ENCODE peak calls at places on chromosomes 11 and 22, in nine cellular contexts. U is choroid plexus epithelial cell, E is OCI-LY7, F is stomach, V is coronary artery, K is cardiac muscle cell, B is heart left ventricle, O is fibroblast of mammary gland, W is cardiac fibroblast. Q is an unnamed sample.

GRCh38 chr11:1570001-1570453 is 2.0 kb downstream of the DUSP8 start:
- DNase-seq in U (no peak), E (no peak), F (no peak), V (peak; percentile 74), K (no peak), B (no peak), O (no peak), W (no peak), Q (no peak)

GRCh38 chr11:74468058-74468457 is 709 bp upstream of the KCNE3 start:
- DNase-seq in U (no peak), E (no peak), F (no peak), V (no peak), K (no peak), B (no peak), O (no peak), W (no peak), Q (no peak)

GRCh38 chr11:93895106-93895862 is 44.9 kb upstream of the VSTM5 start:
- DNase-seq in U (peak; percentile 89), E (peak; percentile 35), F (no peak), V (no peak), K (peak; percentile 56), B (no peak), O (peak; percentile 76), W (peak; percentile 76), Q (peak; percentile 91)

GRCh38 chr11:9494316-9494715 is 33.5 kb downstream of the ZNF143 start:
- DNase-seq in U (no peak), E (no peak), F (no peak), V (no peak), K (no peak), B (no peak), O (no peak), W (no peak), Q (no peak)

GRCh38 chr11:83975984-83976383 is 689.8 kb upstream of the CCDC90B start:
- DNase-seq in U (no peak), E (no peak), F (no peak), V (no peak), K (no peak), B (no peak), O (no peak), W (no peak), Q (no peak)

GRCh38 chr11:11691296-11692141 is 69.7 kb upstream of the GALNT18 start:
- DNase-seq in U (no peak), E (no peak), F (no peak), V (no peak), K (no peak), B (no peak), O (no peak), W (no peak), Q (no peak)

GRCh38 chr11:1375955-1376258 is 13.8 kb upstream of the BRSK2 start:
- DNase-seq in U (no peak), E (no peak), F (no peak), V (no peak), K (no peak), B (no peak), O (no peak), W (no peak), Q (no peak)

GRCh38 chr11:117201906-117202305 is 2.7 kb downstream of the TAGLN start:
- DNase-seq in U (no peak), E (no peak), F (no peak), V (no peak), K (no peak), B (no peak), O (peak; percentile 43), W (peak; percentile 59), Q (no peak)

GRCh38 chr22:43840431-43840830 is 21.9 kb downstream of the SULT4A1 start:
- DNase-seq in U (no peak), E (no peak), F (no peak), V (no peak), K (no peak), B (no peak), O (no peak), W (no peak), Q (no peak)

GRCh38 chr22:46003271-46004091 is 26.5 kb upstream of the WNT7B start:
- DNase-seq in U (no peak), E (no peak), F (no peak), V (no peak), K (no peak), B (peak; percentile 24), O (peak; percentile 35), W (no peak), Q (no peak)

GRCh38 chr22:41300661-41301060 is 664 bp upstream of the ZC3H7B start:
- DNase-seq in U (no peak), E (no peak), F (no peak), V (no peak), K (no peak), B (no peak), O (no peak), W (no peak), Q (peak; percentile 44)

GRCh38 chr11:1153951-1154487 is 3.7 kb upstream of the MUC5AC start:
- DNase-seq in U (peak; percentile 89), E (no peak), F (peak; percentile 84), V (peak; percentile 74), K (no peak), B (peak; percentile 17), O (peak; percentile 96), W (peak; percentile 93), Q (no peak)

GRCh38 chr11:118607401-118608267 is at the start of gene PHLDB1:
- DNase-seq in U (peak; percentile 70), E (peak; percentile 18), F (peak; percentile 46), V (peak; percentile 92), K (peak; percentile 49), B (peak; percentile 83), O (peak; percentile 80), W (peak; percentile 85), Q (no peak)

GRCh38 chr11:57223601-57224000 is 13.4 kb downstream of the APLNR start:
- DNase-seq in U (no peak), E (no peak), F (no peak), V (no peak), K (no peak), B (no peak), O (peak; percentile 31), W (no peak), Q (no peak)

GRCh38 chr11:120240866-120241265 is 926 bp downstream of the POU2F3 start:
- DNase-seq in U (no peak), E (no peak), F (no peak), V (no peak), K (no peak), B (no peak), O (no peak), W (no peak), Q (no peak)

GRCh38 chr22:47474895-47475294 is 712.4 kb downstream of the TBC1D22A start:
- DNase-seq in U (no peak), E (no peak), F (no peak), V (no peak), K (no peak), B (no peak), O (no peak), W (no peak), Q (no peak)

GRCh38 chr22:49566141-49566541 is 261.5 kb downstream of the BRD1 start:
- DNase-seq in U (no peak), E (no peak), F (no peak), V (peak; percentile 70), K (no peak), B (no peak), O (no peak), W (no peak), Q (no peak)

GRCh38 chr11:31863170-31863929 is 52.2 kb upstream of the PAX6 start:
- DNase-seq in U (no peak), E (no peak), F (no peak), V (no peak), K (no peak), B (no peak), O (no peak), W (no peak), Q (no peak)

GRCh38 chr11:61697764-61698163 is 17.6 kb downstream of the DAGLA start:
- DNase-seq in U (no peak), E (no peak), F (no peak), V (no peak), K (no peak), B (no peak), O (no peak), W (no peak), Q (no peak)
- H3K4me3 ChIP-seq in U (no peak overlapping the region), E (no peak overlapping the region), F (no peak overlapping the region), V (no peak overlapping the region), K (no peak overlapping the region), B (no peak overlapping the region), O (no peak overlapping the region), W (no peak overlapping the region), Q (no peak overlapping the region)

GRCh38 chr22:31286360-31287255 is 5.7 kb downstream of the PIK3IP1 start:
- DNase-seq in U (peak; percentile 79), E (peak; percentile 57), F (no peak), V (no peak), K (peak; percentile 20), B (no peak), O (no peak), W (no peak), Q (no peak)
- H3K4me3 ChIP-seq in U (no peak overlapping the region), E (peak overlapping the region; percentile 15), F (no peak overlapping the region), V (no peak overlapping the region), K (no peak overlapping the region), B (no peak overlapping the region), O (no peak overlapping the region), W (no peak overlapping the region), Q (no peak overlapping the region)

DNA sequence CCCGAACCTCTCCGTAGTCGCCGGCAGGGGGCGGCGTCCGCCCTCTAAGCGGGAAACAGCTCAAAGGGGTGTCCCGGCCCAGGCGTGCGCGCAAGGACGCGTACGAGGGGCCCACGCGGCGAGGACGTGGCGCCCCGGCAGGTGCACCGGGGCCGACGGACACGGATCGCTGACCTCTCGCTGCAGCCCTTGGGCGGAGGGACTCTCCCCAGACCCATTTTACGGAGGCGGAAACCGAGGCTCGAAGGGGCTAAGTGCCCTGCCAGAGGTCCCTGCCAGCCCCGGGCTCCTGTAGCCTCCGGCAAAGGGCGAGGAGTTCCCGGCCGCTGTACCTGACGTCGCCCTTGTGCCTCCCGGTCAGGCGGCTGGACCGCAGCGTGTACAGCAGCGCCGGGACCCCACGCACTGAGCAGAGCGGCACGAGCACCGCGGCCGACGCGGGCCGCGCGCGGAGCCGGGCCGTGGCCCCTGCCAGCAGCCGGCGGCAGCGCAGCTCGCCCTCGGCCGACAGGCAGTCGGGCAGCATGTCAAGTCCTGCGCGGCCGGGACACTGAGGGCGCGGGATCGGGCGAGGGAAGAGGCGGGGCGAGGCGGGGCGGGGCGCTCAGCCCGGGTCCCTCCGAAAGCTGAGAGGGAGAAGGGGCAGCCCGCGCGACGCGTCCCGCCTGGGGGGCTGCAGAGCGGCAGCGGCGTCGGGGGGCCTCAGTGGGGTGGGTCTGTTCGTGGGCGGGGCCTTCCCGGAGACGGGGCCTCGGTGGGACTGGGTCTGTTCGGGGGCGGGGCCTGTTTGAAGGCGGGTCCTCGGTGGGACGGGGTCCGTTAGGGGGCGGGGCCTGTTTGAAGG is at the start of gene NUDT8:
- DNase-seq in U (peak; percentile 81), E (peak; percentile 96), F (peak; percentile 89), V (no peak), K (peak; percentile 91), B (peak; percentile 85), O (peak; percentile 73), W (peak; percentile 82), Q (peak; percentile 95)
- H3K4me3 ChIP-seq in U (peak within 1 kb of the TSS; percentile 71), E (peak within 1 kb of the TSS; percentile 77), F (peak within 1 kb of the TSS; percentile 62), V (peak within 1 kb of the TSS; percentile 72), K (peak within 1 kb of the TSS; percentile 54), B (peak within 1 kb of the TSS; percentile 72), O (peak within 1 kb of the TSS; percentile 66), W (peak within 1 kb of the TSS; percentile 70), Q (peak within 1 kb of the TSS; percentile 80)

DNA sequence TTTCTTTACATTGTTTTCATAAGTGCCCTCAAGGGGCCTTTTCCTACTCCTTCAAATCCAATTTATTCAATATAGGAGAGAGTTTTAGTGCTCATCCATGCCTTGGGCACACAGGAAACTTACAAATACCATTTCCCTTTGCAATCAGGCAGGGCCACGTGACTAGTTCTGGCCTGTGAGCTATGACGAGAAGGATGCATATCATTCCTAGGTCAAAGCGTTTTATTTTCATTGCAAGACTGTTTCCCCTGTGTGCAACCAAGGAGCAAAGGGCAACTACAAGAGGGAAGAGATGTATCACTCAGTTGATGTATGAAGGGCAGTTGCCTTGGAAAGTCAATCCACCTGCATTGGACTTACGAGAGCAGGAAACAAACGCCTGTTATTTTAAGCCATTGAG is 1.9 kb upstream of the TRAF6 start:
- DNase-seq in U (peak; percentile 33), E (no peak), F (no peak), V (no peak), K (no peak), B (no peak), O (no peak), W (no peak), Q (no peak)
- H3K4me3 ChIP-seq in U (no peak overlapping the region), E (no peak overlapping the region), F (no peak overlapping the region), V (no peak overlapping the region), K (no peak overlapping the region), B (no peak overlapping the region), O (no peak overlapping the region), W (no peak overlapping the region), Q (no peak overlapping the region)